ENCODE peak calls at places on chromosome 20, in six cellular contexts. One of them, this sample, is unnamed.

GRCh38 chr20:33839591-33839990 is 28.4 kb downstream of the CHMP4B start:
- DNase-seq in body of pancreas: peak; percentile 92
- DNase-seq in uterus: no peak
- DNase-seq in stomach: peak; percentile 83
- DNase-seq in ovary: no peak
- DNase-seq in upper lobe of left lung: peak; percentile 40
- DNase-seq in this sample: peak; percentile 58

GRCh38 chr20:36572701-36573102 is 695 bp upstream of the TGIF2 start:
- DNase-seq in body of pancreas: peak; percentile 42
- DNase-seq in uterus: no peak
- DNase-seq in stomach: peak; percentile 36
- DNase-seq in ovary: no peak
- DNase-seq in upper lobe of left lung: peak; percentile 40
- DNase-seq in this sample: peak; percentile 24

GRCh38 chr20:59747671-59748515 is 143.6 kb downstream of the PHACTR3 start:
- DNase-seq in body of pancreas: no peak
- DNase-seq in uterus: no peak
- DNase-seq in stomach: no peak
- DNase-seq in ovary: no peak
- DNase-seq in upper lobe of left lung: no peak
- DNase-seq in this sample: no peak

GRCh38 chr20:9112541-9113515 is 43.9 kb downstream of the PLCB4 start:
- DNase-seq in body of pancreas: no peak
- DNase-seq in uterus: no peak
- DNase-seq in stomach: no peak
- DNase-seq in ovary: no peak
- DNase-seq in upper lobe of left lung: no peak
- DNase-seq in this sample: peak; percentile 49

GRCh38 chr20:7226156-7226555 is 458.7 kb downstream of the BMP2 start:
- DNase-seq in body of pancreas: no peak
- DNase-seq in uterus: no peak
- DNase-seq in stomach: no peak
- DNase-seq in ovary: no peak
- DNase-seq in upper lobe of left lung: no peak
- DNase-seq in this sample: no peak

GRCh38 chr20:48149887-48150286 is 364.6 kb upstream of the SULF2 start:
- DNase-seq in body of pancreas: no peak
- DNase-seq in uterus: no peak
- DNase-seq in stomach: no peak
- DNase-seq in ovary: peak; percentile 11
- DNase-seq in upper lobe of left lung: no peak
- DNase-seq in this sample: no peak

GRCh38 chr20:17620371-17621228 is 50.7 kb downstream of the DSTN start:
- DNase-seq in body of pancreas: peak; percentile 23
- DNase-seq in uterus: peak; percentile 14
- DNase-seq in stomach: peak; percentile 21
- DNase-seq in ovary: no peak
- DNase-seq in upper lobe of left lung: peak; percentile 20
- DNase-seq in this sample: peak; percentile 2

GRCh38 chr20:23544133-23544532 is 24.2 kb downstream of the CST9L start:
- DNase-seq in body of pancreas: no peak
- DNase-seq in uterus: no peak
- DNase-seq in stomach: no peak
- DNase-seq in ovary: no peak
- DNase-seq in upper lobe of left lung: no peak
- DNase-seq in this sample: no peak

GRCh38 chr20:2521369-2522305 is 12.9 kb upstream of the ZNF343 start:
- DNase-seq in body of pancreas: peak; percentile 61
- DNase-seq in uterus: no peak
- DNase-seq in stomach: peak; percentile 42
- DNase-seq in ovary: peak; percentile 56
- DNase-seq in upper lobe of left lung: no peak
- DNase-seq in this sample: peak; percentile 44

DNA sequence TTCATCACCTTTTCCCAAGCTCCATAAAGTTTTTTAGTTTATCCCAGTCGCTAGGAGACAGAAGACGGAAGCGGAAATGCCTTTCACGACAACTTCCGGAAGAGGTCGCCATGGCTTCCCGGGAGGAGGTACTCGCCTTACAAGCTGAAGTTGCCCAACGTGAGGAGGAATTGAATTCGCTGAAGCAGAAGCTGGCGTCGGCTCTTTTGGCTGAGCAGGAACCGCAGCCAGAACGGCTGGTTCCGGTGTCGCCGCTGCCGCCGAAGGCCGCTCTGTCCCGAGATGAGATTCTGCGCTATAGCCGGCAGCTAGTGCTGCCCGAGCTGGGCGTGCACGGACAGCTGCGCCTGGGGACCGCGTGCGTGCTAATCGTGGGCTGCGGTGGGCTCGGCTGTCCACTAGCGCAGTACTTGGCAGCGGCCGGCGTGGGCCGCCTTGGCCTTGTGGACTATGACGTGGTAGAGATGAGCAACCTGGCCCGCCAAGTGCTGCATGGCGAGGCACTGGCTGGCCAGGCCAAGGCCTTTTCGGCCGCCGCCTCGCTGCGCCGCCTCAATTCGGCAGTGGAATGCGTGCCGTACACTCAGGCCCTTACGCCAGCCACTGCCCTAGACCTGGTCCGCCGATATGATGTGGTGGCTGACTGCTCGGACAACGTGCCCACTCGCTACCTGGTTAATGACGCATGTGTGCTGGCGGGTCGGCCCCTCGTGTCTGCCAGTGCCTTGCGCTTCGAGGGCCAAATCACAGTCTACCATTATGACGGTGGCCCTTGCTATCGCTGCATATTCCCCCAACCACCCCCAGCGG is at the start of gene MOCS3:
- DNase-seq in body of pancreas: peak; percentile 85
- DNase-seq in uterus: peak; percentile 85
- DNase-seq in stomach: peak; percentile 86
- DNase-seq in ovary: peak; percentile 81
- DNase-seq in upper lobe of left lung: peak; percentile 83
- DNase-seq in this sample: peak; percentile 78
- TF ChIP-seq POLR2A in body of pancreas: no peak
- TF ChIP-seq POLR2A in uterus: no peak
- TF ChIP-seq POLR2A in stomach: no peak
- TF ChIP-seq POLR2A in ovary: no peak
- TF ChIP-seq POLR2A in upper lobe of left lung: no peak
- TF ChIP-seq POLR2A in this sample: peak; percentile 38

GRCh38 chr20:61621381-61621780 is 369.3 kb downstream of the CDH4 start:
- DNase-seq in body of pancreas: no peak
- DNase-seq in uterus: no peak
- DNase-seq in stomach: no peak
- DNase-seq in ovary: no peak
- DNase-seq in upper lobe of left lung: no peak
- DNase-seq in this sample: no peak
- H3K27me3 ChIP-seq in body of pancreas: no peaks in the 10 kb centered on the region
- H3K27me3 ChIP-seq in uterus: no peaks in the 10 kb centered on the region
- H3K27me3 ChIP-seq in stomach: no peaks in the 10 kb centered on the region
- H3K27me3 ChIP-seq in ovary: no peaks in the 10 kb centered on the region
- H3K27me3 ChIP-seq in upper lobe of left lung: no peaks in the 10 kb centered on the region
- H3K27me3 ChIP-seq in this sample: no peaks in the 10 kb centered on the region

DNA sequence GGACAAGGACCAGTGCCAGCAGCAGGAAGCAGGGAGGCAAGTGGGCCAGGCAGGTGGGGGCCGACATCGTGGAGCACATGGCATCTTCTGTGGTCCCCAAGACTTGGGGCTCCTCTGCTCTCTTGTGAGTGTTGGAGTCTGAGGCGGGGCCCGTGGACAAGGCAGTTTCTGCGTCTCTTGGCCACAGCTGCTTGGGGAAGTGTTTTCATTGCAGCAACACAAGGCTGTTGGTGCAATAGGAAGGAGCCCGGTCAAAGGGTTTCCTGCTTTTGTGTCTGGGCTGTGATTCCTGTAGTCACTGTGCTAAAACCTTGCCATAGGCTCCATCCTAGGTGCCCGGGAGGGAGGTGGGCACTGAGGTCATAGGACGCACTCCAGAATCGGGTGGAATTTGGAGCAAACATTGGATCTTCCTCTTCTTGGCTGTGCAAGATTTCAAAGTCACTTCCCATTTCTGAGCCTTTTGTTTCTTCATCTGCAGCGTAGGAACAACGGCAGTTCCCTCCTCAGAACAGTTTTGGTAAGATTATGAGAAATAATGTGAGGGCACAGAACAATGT is at the start of gene SIRPB2:
- DNase-seq in body of pancreas: peak; percentile 17
- DNase-seq in uterus: peak; percentile 42
- DNase-seq in stomach: no peak
- DNase-seq in ovary: peak; percentile 31
- DNase-seq in upper lobe of left lung: peak; percentile 76
- DNase-seq in this sample: no peak
- TF ChIP-seq POLR2A in body of pancreas: peak; percentile 55
- TF ChIP-seq POLR2A in uterus: no peak
- TF ChIP-seq POLR2A in stomach: no peak
- TF ChIP-seq POLR2A in ovary: no peak
- TF ChIP-seq POLR2A in upper lobe of left lung: no peak
- TF ChIP-seq POLR2A in this sample: no peak

DNA sequence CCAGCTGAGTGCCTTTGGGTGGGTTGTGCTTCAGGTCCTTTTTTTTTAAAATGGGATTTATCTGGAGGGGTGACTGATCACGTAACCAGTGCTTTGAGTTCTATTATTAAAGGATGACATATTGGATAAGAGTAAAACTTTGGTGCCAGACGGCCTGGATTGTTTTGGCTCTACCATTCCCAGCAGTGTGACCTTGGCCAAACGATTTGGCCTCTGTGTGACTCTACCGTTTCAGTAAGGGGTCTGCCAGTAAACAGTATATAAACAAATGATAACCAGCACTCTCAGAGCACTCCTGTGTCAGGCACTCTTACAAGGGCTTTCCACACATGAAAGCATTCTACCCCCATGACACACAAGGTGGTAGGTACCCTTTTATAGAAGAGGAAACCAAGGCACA is 8.7 kb downstream of the SCRT2 start:
- DNase-seq in body of pancreas: no peak
- DNase-seq in uterus: no peak
- DNase-seq in stomach: no peak
- DNase-seq in ovary: no peak
- DNase-seq in upper lobe of left lung: no peak
- DNase-seq in this sample: no peak
- H3K27me3 ChIP-seq in body of pancreas: peaks cover 15% of the 10 kb centered on the region
- H3K27me3 ChIP-seq in uterus: peaks cover 16% of the 10 kb centered on the region
- H3K27me3 ChIP-seq in stomach: peaks cover 82% of the 10 kb centered on the region
- H3K27me3 ChIP-seq in ovary: no peaks in the 10 kb centered on the region
- H3K27me3 ChIP-seq in upper lobe of left lung: peaks cover 40% of the 10 kb centered on the region
- H3K27me3 ChIP-seq in this sample: peaks cover 18% of the 10 kb centered on the region

DNA sequence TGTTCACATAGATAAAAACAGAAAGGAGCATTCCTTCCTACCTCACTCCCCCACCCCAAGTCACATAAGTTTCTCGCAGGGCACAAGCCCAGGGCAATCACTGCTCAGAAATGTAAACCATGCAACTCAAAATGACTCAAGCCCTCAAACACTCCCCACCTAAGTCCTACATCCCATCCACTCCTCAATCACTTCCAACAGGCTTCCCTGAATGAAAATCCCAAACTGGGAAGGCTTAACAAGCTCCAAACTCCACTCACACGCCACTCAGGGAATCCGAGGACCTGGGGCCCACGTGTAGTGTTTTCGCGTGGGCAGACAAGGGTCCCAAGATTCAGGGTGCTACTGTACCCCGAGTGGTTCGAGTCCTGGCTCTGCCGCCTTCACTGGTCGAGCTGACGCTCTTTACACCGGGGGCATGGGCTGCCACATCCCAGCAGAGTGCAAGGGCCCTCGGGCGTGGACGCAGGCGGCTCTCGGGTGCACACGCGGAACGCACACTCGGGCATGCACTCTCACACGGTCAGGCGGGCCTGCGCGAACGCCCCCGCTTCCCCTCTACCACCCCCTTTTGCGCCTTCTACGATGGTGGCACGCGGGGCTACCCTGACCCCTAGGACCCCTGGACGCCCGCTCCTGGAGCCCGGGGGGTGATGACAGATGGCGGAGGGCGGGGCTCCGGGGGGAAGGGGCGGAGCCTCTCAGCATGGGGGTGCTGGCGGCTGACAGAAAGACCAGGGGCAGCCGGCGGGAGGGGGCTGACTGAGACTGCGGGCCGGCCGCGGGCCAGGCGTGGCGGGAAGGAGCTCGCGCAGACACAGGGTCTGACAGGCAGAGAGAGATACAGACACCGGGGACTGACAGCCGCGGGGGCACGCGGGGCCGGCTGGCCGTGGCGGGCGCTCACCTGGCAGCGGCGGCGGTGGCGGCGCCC is 662 bp downstream of the ZHX3 start:
- DNase-seq in body of pancreas: peak; percentile 86
- DNase-seq in uterus: peak; percentile 82
- DNase-seq in stomach: peak; percentile 75
- DNase-seq in ovary: peak; percentile 88
- DNase-seq in upper lobe of left lung: peak; percentile 79
- DNase-seq in this sample: peak; percentile 81
- TF ChIP-seq POLR2A in body of pancreas: no peak
- TF ChIP-seq POLR2A in uterus: no peak
- TF ChIP-seq POLR2A in stomach: no peak
- TF ChIP-seq POLR2A in ovary: no peak
- TF ChIP-seq POLR2A in upper lobe of left lung: no peak
- TF ChIP-seq POLR2A in this sample: no peak

GRCh38 chr20:31849306-31849930 is 4.0 kb upstream of the FOXS1 start:
- DNase-seq in body of pancreas: peak; percentile 89
- DNase-seq in uterus: no peak
- DNase-seq in stomach: peak; percentile 85
- DNase-seq in ovary: no peak
- DNase-seq in upper lobe of left lung: no peak
- DNase-seq in this sample: peak; percentile 77
- H3K27me3 ChIP-seq in body of pancreas: no peaks in the 10 kb centered on the region
- H3K27me3 ChIP-seq in uterus: no peaks in the 10 kb centered on the region
- H3K27me3 ChIP-seq in stomach: peaks cover 8% of the 10 kb centered on the region
- H3K27me3 ChIP-seq in ovary: no peaks in the 10 kb centered on the region
- H3K27me3 ChIP-seq in upper lobe of left lung: peaks cover 2% of the 10 kb centered on the region
- H3K27me3 ChIP-seq in this sample: no peaks in the 10 kb centered on the region

GRCh38 chr20:60966766-60967165 is 285.3 kb upstream of the CDH4 start:
- DNase-seq in body of pancreas: no peak
- DNase-seq in uterus: no peak
- DNase-seq in stomach: no peak
- DNase-seq in ovary: no peak
- DNase-seq in upper lobe of left lung: no peak
- DNase-seq in this sample: no peak
- TF ChIP-seq POLR2A in body of pancreas: no peak
- TF ChIP-seq POLR2A in uterus: no peak
- TF ChIP-seq POLR2A in stomach: no peak
- TF ChIP-seq POLR2A in ovary: no peak
- TF ChIP-seq POLR2A in upper lobe of left lung: no peak
- TF ChIP-seq POLR2A in this sample: no peak

GRCh38 chr20:54170963-54171362 is 2.8 kb downstream of the CYP24A1 start:
- DNase-seq in body of pancreas: no peak
- DNase-seq in uterus: no peak
- DNase-seq in stomach: no peak
- DNase-seq in ovary: no peak
- DNase-seq in upper lobe of left lung: no peak
- DNase-seq in this sample: no peak
- H3K27me3 ChIP-seq in body of pancreas: peaks cover 31% of the 10 kb centered on the region
- H3K27me3 ChIP-seq in uterus: peaks cover 27% of the 10 kb centered on the region
- H3K27me3 ChIP-seq in stomach: peaks cover 53% of the 10 kb centered on the region
- H3K27me3 ChIP-seq in ovary: no peaks in the 10 kb centered on the region
- H3K27me3 ChIP-seq in upper lobe of left lung: peaks cover 28% of the 10 kb centered on the region
- H3K27me3 ChIP-seq in this sample: no peaks in the 10 kb centered on the region

GRCh38 chr20:31894980-31895675 is 24.7 kb downstream of the TTLL9 start:
- DNase-seq in body of pancreas: peak; percentile 20
- DNase-seq in uterus: peak; percentile 82
- DNase-seq in stomach: peak; percentile 50
- DNase-seq in ovary: no peak
- DNase-seq in upper lobe of left lung: peak; percentile 86
- DNase-seq in this sample: peak; percentile 69
- TF ChIP-seq POLR2A in body of pancreas: no peak
- TF ChIP-seq POLR2A in uterus: peak; percentile 45
- TF ChIP-seq POLR2A in stomach: no peak
- TF ChIP-seq POLR2A in ovary: no peak
- TF ChIP-seq POLR2A in upper lobe of left lung: no peak
- TF ChIP-seq POLR2A in this sample: no peak

This sample was measured in thyroid gland.